ENCODE peak calls at places on chromosomes 11 and 22, in six cellular contexts. J, Q, G, Z, H and B are unnamed samples.

GRCh38 chr11:69155302-69156198 is at the start of gene SMIM38:
- DNase-seq in J (no peak), G (no peak), Q (peak; percentile 40), Z (no peak), H (no peak), B (no peak)

GRCh38 chr11:10824888-10825287 is 16.2 kb upstream of the EIF4G2 start:
- DNase-seq in J (no peak), Z (no peak), H (no peak), Q (no peak), G (no peak), B (no peak)

GRCh38 chr11:67060111-67060522 is 3.5 kb downstream of the RHOD start:
- DNase-seq in G (no peak), Q (no peak), J (no peak), Z (no peak), H (no peak), B (peak; percentile 58)

GRCh38 chr11:8739309-8739793 is 56.8 kb downstream of the RPL27A start:
- DNase-seq in Z (no peak), G (no peak), J (no peak), Q (no peak), H (no peak), B (no peak)

GRCh38 chr11:15127341-15127740 is 12.6 kb downstream of the INSC start:
- DNase-seq in Z (no peak), G (peak; percentile 68), J (no peak), H (no peak), Q (no peak), B (peak; percentile 91)

GRCh38 chr22:23305922-23306374 is 125.6 kb downstream of the BCR start:
- DNase-seq in H (no peak), J (no peak), G (peak; percentile 97), Q (no peak), Z (no peak), B (peak; percentile 69)

GRCh38 chr11:126277780-126278179 is 5.1 kb upstream of the TIRAP start:
- DNase-seq in J (no peak), Q (no peak), G (no peak), H (no peak), Z (no peak), B (no peak)

GRCh38 chr22:48772286-48772907 is 1055.3 kb downstream of the BRD1 start:
- DNase-seq in J (no peak), G (no peak), Q (no peak), H (no peak), Z (no peak), B (no peak)

GRCh38 chr11:129974237-129974636 is 28.4 kb downstream of the PRDM10 start:
- DNase-seq in Z (no peak), G (no peak), H (no peak), J (no peak), Q (no peak), B (peak; percentile 25)

GRCh38 chr11:65169164-65169641 is 830 bp upstream of the SPDYC start:
- DNase-seq in Q (no peak), J (no peak), Z (no peak), H (no peak), G (peak; percentile 71), B (no peak)

GRCh38 chr11:61948505-61948904 is 1.6 kb upstream of the BEST1 start:
- DNase-seq in G (peak; percentile 53), Q (no peak), Z (no peak), J (no peak), H (no peak), B (no peak)